ENCODE peak calls at places on chromosomes 6 and 20, in four cellular contexts. O, K, W and Z are unnamed samples.

GRCh38 chr20:63449025-63449424 is 23.4 kb downstream of the KCNQ2 start:
- DNase-seq in O (no peak), K (no peak), W (no peak), Z (no peak)

GRCh38 chr6:111668410-111668809 is 62.7 kb upstream of the TRAF3IP2 start:
- DNase-seq in O (no peak), K (no peak), W (peak; percentile 29), Z (no peak)

GRCh38 chr6:165701005-165701404 is 38.0 kb upstream of the PDE10A start:
- DNase-seq in O (no peak), K (no peak), W (no peak), Z (no peak)

GRCh38 chr6:30884521-30885480 is 482 bp downstream of the DDR1 start:
- DNase-seq in O (peak; percentile 61), K (no peak), W (peak; percentile 57), Z (peak; percentile 58)

GRCh38 chr20:2652724-2653510 is 485 bp downstream of the NOP56 start:
- DNase-seq in O (peak; percentile 44), K (no peak), W (no peak), Z (peak; percentile 59)

GRCh38 chr6:20778460-20778859 is 244.2 kb downstream of the CDKAL1 start:
- DNase-seq in O (no peak), K (no peak), W (no peak), Z (no peak)

GRCh38 chr6:164359441-164359840 is 944.9 kb downstream of the QKI start:
- DNase-seq in O (no peak), K (no peak), W (no peak), Z (no peak)

GRCh38 chr6:30548375-30548774 is 7.9 kb downstream of the GNL1 start:
- DNase-seq in O (peak; percentile 29), K (no peak), W (no peak), Z (no peak)

GRCh38 chr6:146990821-146991798 is 213.1 kb upstream of the STXBP5 start:
- DNase-seq in O (peak; percentile 31), K (no peak), W (no peak), Z (no peak)

GRCh38 chr20:11376406-11376805 is 541.3 kb upstream of the BTBD3 start:
- DNase-seq in O (no peak), K (no peak), W (no peak), Z (no peak)

GRCh38 chr6:167485186-167485978 is 160.5 kb downstream of the TTLL2 start:
- DNase-seq in O (no peak), K (no peak), W (no peak), Z (no peak)

GRCh38 chr6:12851123-12851695 is 134.6 kb downstream of the PHACTR1 start:
- DNase-seq in O (no peak), K (no peak), W (no peak), Z (no peak)

GRCh38 chr20:50898475-50898874 is 32.8 kb downstream of the ADNP start:
- DNase-seq in O (no peak), K (no peak), W (no peak), Z (no peak)

GRCh38 chr6:34176261-34177031 is 30.6 kb upstream of the GRM4 start:
- DNase-seq in O (peak; percentile 7), K (no peak), W (no peak), Z (no peak)

GRCh38 chr6:84280639-84281038 is 53.2 kb upstream of the CEP162 start:
- DNase-seq in O (no peak), K (no peak), W (no peak), Z (no peak)

GRCh38 chr20:34876161-34877001 is at the start of gene ACSS2:
- DNase-seq in O (peak; percentile 97), K (peak; percentile 91), W (peak; percentile 100), Z (peak; percentile 96)

GRCh38 chr20:33733654-33734576 is 2.1 kb downstream of the ZNF341 start:
- DNase-seq in O (peak; percentile 75), K (no peak), W (peak; percentile 19), Z (peak; percentile 80)

GRCh38 chr20:50153500-50154377 is at the start of gene PEDS1:
- DNase-seq in O (peak; percentile 99), K (peak; percentile 66), W (peak; percentile 88), Z (peak; percentile 98)

GRCh38 chr20:55961351-55962320 is 43.7 kb downstream of the CBLN4 start:
- DNase-seq in O (no peak), K (no peak), W (no peak), Z (no peak)

GRCh38 chr20:52422574-52423463 is 231.2 kb upstream of the ZFP64 start:
- DNase-seq in O (no peak), K (no peak), W (no peak), Z (no peak)

GRCh38 chr6:106975699-106976032 is 1.1 kb upstream of the CD24 start:
- DNase-seq in O (no peak), K (no peak), W (no peak), Z (no peak)

GRCh38 chr20:41200446-41201202 is 63.3 kb downstream of the PLCG1 start:
- DNase-seq in O (no peak), K (no peak), W (no peak), Z (no peak)

GRCh38 chr6:89194559-89194958 is 22.6 kb downstream of the GABRR1 start:
- DNase-seq in O (no peak), K (no peak), W (no peak), Z (no peak)

GRCh38 chr6:11770546-11771466 is 7.8 kb downstream of the ADTRP start:
- DNase-seq in O (peak; percentile 84), K (no peak), W (peak; percentile 25), Z (peak; percentile 95)

GRCh38 chr20:25148181-25148981 is 47.1 kb upstream of the ENTPD6 start:
- DNase-seq in O (peak; percentile 71), K (peak; percentile 34), W (peak; percentile 58), Z (peak; percentile 75)

GRCh38 chr6:44222486-44222986 is 859 bp upstream of the SLC29A1 start:
- DNase-seq in O (peak; percentile 16), K (no peak), W (no peak), Z (no peak)

GRCh38 chr6:5379647-5380242 is 118.4 kb downstream of the FARS2 start:
- DNase-seq in O (peak; percentile 61), K (no peak), W (peak; percentile 61), Z (peak; percentile 52)

GRCh38 chr6:139126255-139126654 is 8.6 kb upstream of the HECA start:
- DNase-seq in O (peak; percentile 72), K (no peak), W (no peak), Z (peak; percentile 82)

GRCh38 chr20:62586799-62587198 is 55.5 kb upstream of the SLCO4A1 start:
- DNase-seq in O (no peak), K (no peak), W (no peak), Z (no peak)

GRCh38 chr20:45300961-45301360 is 5.7 kb upstream of the RBPJL start:
- DNase-seq in O (peak; percentile 70), K (no peak), W (peak; percentile 82), Z (peak; percentile 45)

GRCh38 chr20:31593221-31594001 is 11.7 kb upstream of the ID1 start:
- DNase-seq in O (no peak), K (no peak), W (no peak), Z (peak; percentile 56)

GRCh38 chr6:13531956-13532355 is 42.4 kb upstream of the SIRT5 start:
- DNase-seq in O (no peak), K (no peak), W (no peak), Z (no peak)

GRCh38 chr6:138499303-138499991 is at the start of gene NHSL1:
- DNase-seq in O (no peak), K (no peak), W (no peak), Z (peak; percentile 21)

GRCh38 chr20:33653900-33654596 is 8.1 kb upstream of the C20orf144 start:
- DNase-seq in O (no peak), K (no peak), W (peak; percentile 32), Z (no peak)

GRCh38 chr6:168007592-168008338 is 10.3 kb downstream of the KIF25 start:
- DNase-seq in O (peak; percentile 83), K (no peak), W (no peak), Z (peak; percentile 87)

GRCh38 chr20:46051556-46052323 is 22.7 kb downstream of the SLC12A5 start:
- DNase-seq in O (no peak), K (no peak), W (no peak), Z (no peak)

GRCh38 chr20:19735446-19735845 is 22.6 kb upstream of the RIN2 start:
- DNase-seq in O (peak; percentile 69), K (no peak), W (no peak), Z (peak; percentile 93)

GRCh38 chr6:109743739-109744138 is 52.6 kb downstream of the FIG4 start:
- DNase-seq in O (peak; percentile 45), K (no peak), W (no peak), Z (peak; percentile 76)